ENCODE peak calls at places on chromosomes 5 and 9, in six cellular contexts. W, M, X, A, R and L are unnamed samples.

GRCh38 chr5:32291591-32291990 is 21.1 kb downstream of the MTMR12 start:
- DNase-seq in W (no peak), M (no peak), X (no peak), A (no peak), R (no peak), L (no peak)

GRCh38 chr5:138032572-138033274 is at the start of gene FAM13B:
- DNase-seq in W (peak; percentile 85), M (peak; percentile 86), X (no peak), A (peak; percentile 46), R (peak; percentile 94), L (peak; percentile 48)

GRCh38 chr5:124401247-124402143 is 344.9 kb downstream of the ZNF608 start:
- DNase-seq in W (no peak), M (no peak), X (no peak), A (no peak), R (no peak), L (no peak)

GRCh38 chr5:39517800-39518199 is 93.0 kb upstream of the DAB2 start:
- DNase-seq in W (peak; percentile 75), M (no peak), X (no peak), A (no peak), R (no peak), L (peak; percentile 92)

GRCh38 chr5:133729800-133730199 is 117.5 kb upstream of the FSTL4 start:
- DNase-seq in W (no peak), M (no peak), X (no peak), A (no peak), R (no peak), L (no peak)

GRCh38 chr5:68251804-68252648 is 36.5 kb downstream of the PIK3R1 start:
- DNase-seq in W (no peak), M (no peak), X (no peak), A (no peak), R (no peak), L (peak; percentile 50)

GRCh38 chr5:52800394-52801213 is 12.9 kb downstream of the ITGA1 start:
- DNase-seq in W (peak; percentile 73), M (peak; percentile 37), X (no peak), A (peak; percentile 69), R (peak; percentile 63), L (peak; percentile 82)

GRCh38 chr5:57137401-57137800 is 36.5 kb upstream of the GPBP1 start:
- DNase-seq in W (no peak), M (no peak), X (no peak), A (no peak), R (peak; percentile 8), L (no peak)

GRCh38 chr5:129909225-129909624 is 5.0 kb downstream of the CHSY3 start:
- DNase-seq in W (no peak), M (no peak), X (no peak), A (no peak), R (no peak), L (no peak)

GRCh38 chr5:101590384-101590783 is 687.3 kb upstream of the ST8SIA4 start:
- DNase-seq in W (no peak), M (peak; percentile 29), X (no peak), A (no peak), R (no peak), L (no peak)

GRCh38 chr5:140043508-140043872 is 391 bp upstream of the NRG2 start:
- DNase-seq in W (peak; percentile 70), M (peak; percentile 62), X (no peak), A (no peak), R (peak; percentile 15), L (no peak)

GRCh38 chr5:68053202-68053601 is 162.4 kb upstream of the PIK3R1 start:
- DNase-seq in W (no peak), M (no peak), X (no peak), A (no peak), R (no peak), L (peak; percentile 5)

GRCh38 chr9:20838218-20838617 is 154.2 kb downstream of the FOCAD start:
- DNase-seq in W (no peak), M (no peak), X (no peak), A (peak; percentile 7), R (no peak), L (peak; percentile 42)

GRCh38 chr5:548256-548655 is 24.0 kb upstream of the SLC9A3 start:
- DNase-seq in W (no peak), M (no peak), X (no peak), A (no peak), R (no peak), L (peak; percentile 19)

GRCh38 chr9:83633676-83634075 is 10.7 kb downstream of the IDNK start:
- DNase-seq in W (no peak), M (no peak), X (no peak), A (no peak), R (no peak), L (no peak)

GRCh38 chr9:93958121-93958874 is 3.1 kb upstream of the BARX1 start:
- DNase-seq in W (no peak), M (no peak), X (no peak), A (no peak), R (no peak), L (no peak)

GRCh38 chr5:140142802-140143201 is 17.1 kb downstream of the IGIP start:
- DNase-seq in W (no peak), M (no peak), X (no peak), A (no peak), R (no peak), L (no peak)

GRCh38 chr5:59525957-59526356 is 367.6 kb downstream of the PDE4D start:
- DNase-seq in W (peak; percentile 70), M (no peak), X (no peak), A (peak; percentile 27), R (no peak), L (peak; percentile 51)

GRCh38 chr5:2898661-2899060 is 147.2 kb upstream of the IRX2 start:
- DNase-seq in W (no peak), M (no peak), X (no peak), A (no peak), R (no peak), L (no peak)

GRCh38 chr9:131734165-131734610 is 5.7 kb downstream of the RAPGEF1 start:
- DNase-seq in W (peak; percentile 52), M (no peak), X (no peak), A (no peak), R (no peak), L (no peak)

DNA sequence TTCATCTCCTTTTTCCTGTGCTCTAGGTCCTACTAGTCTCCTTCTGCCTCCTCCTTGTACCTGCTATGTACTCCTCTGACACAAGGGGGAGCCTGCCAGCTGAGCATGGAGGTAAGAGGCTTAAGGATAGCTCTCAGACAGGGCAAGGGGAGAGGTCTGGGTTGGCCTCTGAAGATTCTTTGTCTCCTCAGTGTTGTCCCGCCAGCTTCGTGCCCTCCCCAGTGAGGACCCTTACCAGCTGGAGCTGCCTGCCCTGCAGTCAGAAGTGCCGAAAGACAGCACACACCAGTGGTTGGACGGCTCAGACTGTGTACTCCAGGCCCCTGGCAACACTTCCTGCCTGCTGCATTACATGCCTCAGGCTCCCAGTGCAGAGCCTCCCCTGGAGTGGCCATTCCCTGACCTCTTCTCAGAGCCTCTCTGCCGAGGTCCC is 3.8 kb downstream of the CREB3 start:
- DNase-seq in W (peak; percentile 86), M (peak; percentile 68), X (no peak), A (peak; percentile 73), R (peak; percentile 55), L (peak; percentile 79)
- TF ChIP-seq BHLHE40 in W (no peak), M (no peak), X (no peak), A (no peak), R (no peak), L (no peak)

GRCh38 chr5:158874814-158875213 is 224.9 kb downstream of the EBF1 start:
- DNase-seq in W (no peak), M (no peak), X (no peak), A (no peak), R (no peak), L (no peak)

GRCh38 chr5:158876263-158876942 is 223.3 kb downstream of the EBF1 start:
- DNase-seq in W (no peak), M (no peak), X (no peak), A (no peak), R (no peak), L (no peak)

GRCh38 chr5:158875272-158875679 is 224.4 kb downstream of the EBF1 start:
- DNase-seq in W (no peak), M (no peak), X (no peak), A (no peak), R (no peak), L (peak; percentile 4)

GRCh38 chr5:158874343-158874742 is 225.4 kb downstream of the EBF1 start:
- DNase-seq in W (no peak), M (no peak), X (no peak), A (no peak), R (no peak), L (no peak)

GRCh38 chr5:158873115-158873514 is 226.6 kb downstream of the EBF1 start:
- DNase-seq in W (no peak), M (no peak), X (no peak), A (no peak), R (no peak), L (no peak)
- TF ChIP-seq BHLHE40 in W (no peak), M (no peak), X (no peak), A (no peak), R (no peak), L (no peak)

DNA sequence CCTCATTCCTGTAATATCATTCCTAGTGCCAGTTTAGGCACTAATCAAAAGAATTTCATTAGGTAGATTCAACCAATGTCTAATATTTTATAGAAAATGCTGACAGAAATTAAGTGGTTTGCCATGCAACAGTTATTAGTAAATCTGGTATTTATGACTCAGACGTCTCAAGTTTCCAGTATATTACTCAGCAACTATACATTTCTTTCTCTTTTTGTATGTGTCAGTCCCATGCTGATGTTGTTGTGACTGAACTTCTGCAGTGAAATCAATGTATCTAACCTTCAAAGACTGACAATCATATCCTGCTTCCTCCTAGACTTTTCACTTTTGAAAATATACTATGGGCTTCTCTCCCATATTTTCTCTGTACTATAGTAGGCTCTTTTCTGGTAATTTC is 822.5 kb downstream of the NR2F1-AS1 start:
- DNase-seq in W (no peak), M (no peak), X (no peak), A (no peak), R (no peak), L (peak; percentile 82)
- TF ChIP-seq BHLHE40 in W (no peak), M (no peak), X (no peak), A (no peak), R (no peak), L (no peak)

GRCh38 chr9:79609468-79610018 is 37.8 kb downstream of the TLE4 start:
- DNase-seq in W (no peak), M (no peak), X (no peak), A (no peak), R (no peak), L (no peak)

GRCh38 chr9:79610019-79610760 is 38.4 kb downstream of the TLE4 start:
- DNase-seq in W (no peak), M (no peak), X (no peak), A (no peak), R (no peak), L (peak; percentile 45)

GRCh38 chr9:79613145-79613544 is 41.4 kb downstream of the TLE4 start:
- DNase-seq in W (no peak), M (no peak), X (no peak), A (no peak), R (no peak), L (no peak)

GRCh38 chr9:79615038-79615437 is 43.3 kb downstream of the TLE4 start:
- DNase-seq in W (no peak), M (no peak), X (no peak), A (no peak), R (no peak), L (no peak)

DNA sequence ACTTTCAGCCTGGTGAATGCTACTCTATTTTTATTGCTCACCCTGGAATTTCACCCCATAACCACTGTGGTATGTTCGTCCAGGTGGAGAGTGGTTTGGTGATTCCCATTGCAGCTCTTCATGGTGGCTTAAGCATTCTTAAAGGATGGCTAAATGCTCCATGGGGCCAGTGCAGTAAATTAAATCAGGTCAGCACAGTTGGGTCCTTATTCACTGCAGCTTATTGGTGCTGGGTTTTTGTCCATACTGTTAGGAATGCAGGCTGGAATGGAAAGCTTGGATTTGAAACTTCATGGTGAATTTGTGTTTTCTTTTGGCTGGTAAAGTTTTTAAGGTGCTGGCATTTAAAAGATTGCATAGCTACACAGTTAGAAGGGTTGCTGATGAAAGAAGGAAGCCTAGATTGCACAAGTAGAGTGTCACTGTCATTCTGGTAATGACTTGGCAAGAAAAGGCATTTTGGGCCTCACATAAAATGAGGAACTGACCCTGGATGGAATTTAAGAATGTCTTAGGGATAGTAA is 39.4 kb downstream of the TLE4 start:
- DNase-seq in W (no peak), M (no peak), X (no peak), A (no peak), R (peak; percentile 5), L (peak; percentile 96)
- TF ChIP-seq BHLHE40 in W (no peak), M (no peak), X (no peak), A (no peak), R (no peak), L (no peak)